ENCODE peak calls at places on chromosomes 2 and 18, in four cellular contexts. One of them, this sample, is unnamed.

GRCh38 chr2:19722486-19723420 is 179.0 kb downstream of the TTC32 start:
- DNase-seq in stimulated activated CD4-positive, alpha-beta T cell treated with anti-CD3 and anti-CD28 coated beads, Interleukin-2, amount 100 ng/mL, for 4 hours: no peak
- DNase-seq in heart left ventricle: no peak
- DNase-seq in MV-4-11: no peak
- DNase-seq in this sample: no peak

GRCh38 chr2:40129725-40130124 is 322.2 kb downstream of the SLC8A1 start:
- DNase-seq in MV-4-11: no peak
- DNase-seq in heart left ventricle: peak
- DNase-seq in stimulated activated CD4-positive, alpha-beta T cell treated with anti-CD3 and anti-CD28 coated beads, Interleukin-2, amount 100 ng/mL, for 4 hours: no peak
- DNase-seq in this sample: no peak

GRCh38 chr2:186696804-186697203 is 2.9 kb downstream of the FAM171B start:
- DNase-seq in MV-4-11: no peak
- DNase-seq in stimulated activated CD4-positive, alpha-beta T cell treated with anti-CD3 and anti-CD28 coated beads, Interleukin-2, amount 100 ng/mL, for 4 hours: no peak
- DNase-seq in heart left ventricle: no peak
- DNase-seq in this sample: no peak

GRCh38 chr2:168801961-168802824 is at the start of gene NOSTRIN:
- DNase-seq in MV-4-11: no peak
- DNase-seq in heart left ventricle: peak
- DNase-seq in stimulated activated CD4-positive, alpha-beta T cell treated with anti-CD3 and anti-CD28 coated beads, Interleukin-2, amount 100 ng/mL, for 4 hours: no peak
- DNase-seq in this sample: no peak

GRCh38 chr2:40213616-40214015 is 238.3 kb downstream of the SLC8A1 start:
- DNase-seq in heart left ventricle: no peak
- DNase-seq in MV-4-11: no peak
- DNase-seq in stimulated activated CD4-positive, alpha-beta T cell treated with anti-CD3 and anti-CD28 coated beads, Interleukin-2, amount 100 ng/mL, for 4 hours: no peak
- DNase-seq in this sample: no peak

GRCh38 chr2:18777250-18777812 is 188.0 kb upstream of the NT5C1B start:
- DNase-seq in heart left ventricle: no peak
- DNase-seq in MV-4-11: no peak
- DNase-seq in stimulated activated CD4-positive, alpha-beta T cell treated with anti-CD3 and anti-CD28 coated beads, Interleukin-2, amount 100 ng/mL, for 4 hours: no peak
- DNase-seq in this sample: no peak

GRCh38 chr2:164371916-164372315 is 249.4 kb downstream of the GRB14 start:
- DNase-seq in stimulated activated CD4-positive, alpha-beta T cell treated with anti-CD3 and anti-CD28 coated beads, Interleukin-2, amount 100 ng/mL, for 4 hours: no peak
- DNase-seq in MV-4-11: no peak
- DNase-seq in heart left ventricle: no peak
- DNase-seq in this sample: no peak

GRCh38 chr2:176063958-176064357 is 19.8 kb downstream of the EVX2 start:
- DNase-seq in heart left ventricle: no peak
- DNase-seq in stimulated activated CD4-positive, alpha-beta T cell treated with anti-CD3 and anti-CD28 coated beads, Interleukin-2, amount 100 ng/mL, for 4 hours: no peak
- DNase-seq in MV-4-11: peak
- DNase-seq in this sample: no peak

GRCh38 chr2:150916434-150916833 is 345.2 kb downstream of the RBM43 start:
- DNase-seq in MV-4-11: no peak
- DNase-seq in heart left ventricle: no peak
- DNase-seq in stimulated activated CD4-positive, alpha-beta T cell treated with anti-CD3 and anti-CD28 coated beads, Interleukin-2, amount 100 ng/mL, for 4 hours: no peak
- DNase-seq in this sample: no peak

GRCh38 chr18:51193621-51194287 is 3.7 kb downstream of the MEX3C start:
- DNase-seq in stimulated activated CD4-positive, alpha-beta T cell treated with anti-CD3 and anti-CD28 coated beads, Interleukin-2, amount 100 ng/mL, for 4 hours: no peak
- DNase-seq in MV-4-11: no peak
- DNase-seq in heart left ventricle: no peak
- DNase-seq in this sample: no peak

GRCh38 chr2:3040066-3040428 is 337.6 kb downstream of the EIPR1 start:
- DNase-seq in heart left ventricle: no peak
- DNase-seq in MV-4-11: no peak
- DNase-seq in stimulated activated CD4-positive, alpha-beta T cell treated with anti-CD3 and anti-CD28 coated beads, Interleukin-2, amount 100 ng/mL, for 4 hours: no peak
- DNase-seq in this sample: no peak

GRCh38 chr2:157497603-157498314 is 53.9 kb upstream of the CYTIP start:
- DNase-seq in heart left ventricle: no peak
- DNase-seq in MV-4-11: peak
- DNase-seq in stimulated activated CD4-positive, alpha-beta T cell treated with anti-CD3 and anti-CD28 coated beads, Interleukin-2, amount 100 ng/mL, for 4 hours: no peak
- DNase-seq in this sample: no peak

GRCh38 chr18:58135170-58135569 is 91.1 kb downstream of the NEDD4L start:
- DNase-seq in MV-4-11: peak
- DNase-seq in stimulated activated CD4-positive, alpha-beta T cell treated with anti-CD3 and anti-CD28 coated beads, Interleukin-2, amount 100 ng/mL, for 4 hours: no peak
- DNase-seq in heart left ventricle: no peak
- DNase-seq in this sample: no peak

GRCh38 chr2:239586651-239587310 is 186.0 kb upstream of the HDAC4 start:
- DNase-seq in stimulated activated CD4-positive, alpha-beta T cell treated with anti-CD3 and anti-CD28 coated beads, Interleukin-2, amount 100 ng/mL, for 4 hours: no peak
- DNase-seq in MV-4-11: peak
- DNase-seq in heart left ventricle: no peak
- DNase-seq in this sample: no peak

GRCh38 chr2:127515383-127515915 is 10.8 kb downstream of the IWS1 start:
- DNase-seq in stimulated activated CD4-positive, alpha-beta T cell treated with anti-CD3 and anti-CD28 coated beads, Interleukin-2, amount 100 ng/mL, for 4 hours: no peak
- DNase-seq in heart left ventricle: no peak
- DNase-seq in MV-4-11: no peak
- DNase-seq in this sample: no peak

GRCh38 chr2:43939695-43940094 is 56.1 kb downstream of the LRPPRC start:
- DNase-seq in MV-4-11: no peak
- DNase-seq in stimulated activated CD4-positive, alpha-beta T cell treated with anti-CD3 and anti-CD28 coated beads, Interleukin-2, amount 100 ng/mL, for 4 hours: no peak
- DNase-seq in heart left ventricle: no peak
- DNase-seq in this sample: no peak

GRCh38 chr2:240401781-240402551 is 33.5 kb upstream of the GPC1 start:
- DNase-seq in heart left ventricle: peak
- DNase-seq in MV-4-11: no peak
- DNase-seq in stimulated activated CD4-positive, alpha-beta T cell treated with anti-CD3 and anti-CD28 coated beads, Interleukin-2, amount 100 ng/mL, for 4 hours: no peak
- DNase-seq in this sample: no peak

GRCh38 chr18:35577045-35577848 is 4.3 kb upstream of the GALNT1 start:
- DNase-seq in MV-4-11: no peak
- DNase-seq in heart left ventricle: no peak
- DNase-seq in stimulated activated CD4-positive, alpha-beta T cell treated with anti-CD3 and anti-CD28 coated beads, Interleukin-2, amount 100 ng/mL, for 4 hours: no peak
- DNase-seq in this sample: no peak

GRCh38 chr18:7452331-7452730 is 114.8 kb upstream of the PTPRM start:
- DNase-seq in stimulated activated CD4-positive, alpha-beta T cell treated with anti-CD3 and anti-CD28 coated beads, Interleukin-2, amount 100 ng/mL, for 4 hours: no peak
- DNase-seq in MV-4-11: no peak
- DNase-seq in heart left ventricle: no peak
- DNase-seq in this sample: no peak

GRCh38 chr2:45739796-45740485 is 88.5 kb downstream of the PRKCE start:
- DNase-seq in heart left ventricle: no peak
- DNase-seq in MV-4-11: no peak
- DNase-seq in stimulated activated CD4-positive, alpha-beta T cell treated with anti-CD3 and anti-CD28 coated beads, Interleukin-2, amount 100 ng/mL, for 4 hours: no peak
- DNase-seq in this sample: no peak

GRCh38 chr2:58107803-58108710 is 61.5 kb downstream of the VRK2 start:
- DNase-seq in stimulated activated CD4-positive, alpha-beta T cell treated with anti-CD3 and anti-CD28 coated beads, Interleukin-2, amount 100 ng/mL, for 4 hours: no peak
- DNase-seq in heart left ventricle: no peak
- DNase-seq in MV-4-11: peak
- DNase-seq in this sample: no peak

GRCh38 chr2:42809131-42809875 is 16.9 kb upstream of the HAAO start:
- DNase-seq in stimulated activated CD4-positive, alpha-beta T cell treated with anti-CD3 and anti-CD28 coated beads, Interleukin-2, amount 100 ng/mL, for 4 hours: no peak
- DNase-seq in heart left ventricle: no peak
- DNase-seq in MV-4-11: no peak
- DNase-seq in this sample: no peak

GRCh38 chr18:52677991-52678390 is 338.0 kb downstream of the DCC start:
- DNase-seq in stimulated activated CD4-positive, alpha-beta T cell treated with anti-CD3 and anti-CD28 coated beads, Interleukin-2, amount 100 ng/mL, for 4 hours: no peak
- DNase-seq in MV-4-11: no peak
- DNase-seq in heart left ventricle: no peak
- DNase-seq in this sample: no peak

This sample was measured in Right ventricle myocardium inferior.